ENCODE peak calls at places on chromosomes 6 and 20, in nine cellular contexts. P, J, D, Y, R, O, G, Q and V are unnamed samples.

GRCh38 chr6:149683256-149683860 is 34.5 kb downstream of the LATS1 start:
- DNase-seq in P (no peak), J (no peak), D (no peak), Y (no peak), R (no peak), O (no peak), G (peak), Q (no peak), V (no peak)

GRCh38 chr6:9155836-9156235 is 720.5 kb upstream of the SLC35B3 start:
- DNase-seq in P (no peak), J (no peak), D (no peak), Y (no peak), R (no peak), O (no peak), G (no peak), Q (no peak), V (no peak)

GRCh38 chr6:1524040-1524480 is 85.7 kb upstream of the FOXC1 start:
- DNase-seq in P (no peak), J (peak), D (peak), Y (peak), R (peak), O (peak), G (peak), Q (no peak), V (peak)

GRCh38 chr6:136764522-136764993 is 27.7 kb downstream of the MAP3K5 start:
- DNase-seq in P (no peak), J (no peak), D (no peak), Y (no peak), R (no peak), O (no peak), G (no peak), Q (no peak), V (peak)

GRCh38 chr6:38784506-38785235 is 69.6 kb downstream of the DNAH8 start:
- DNase-seq in P (no peak), J (no peak), D (no peak), Y (no peak), R (no peak), O (no peak), G (no peak), Q (no peak), V (no peak)

GRCh38 chr6:45105170-45105820 is 222.8 kb upstream of the RUNX2 start:
- DNase-seq in P (peak), J (no peak), D (no peak), Y (no peak), R (no peak), O (no peak), G (no peak), Q (no peak), V (no peak)

GRCh38 chr6:37021356-37022129 is 16.1 kb downstream of the FGD2 start:
- DNase-seq in P (peak), J (no peak), D (peak), Y (no peak), R (no peak), O (no peak), G (no peak), Q (no peak), V (no peak)

GRCh38 chr20:47574616-47575401 is 73.1 kb downstream of the NCOA3 start:
- DNase-seq in P (no peak), J (peak), D (no peak), Y (no peak), R (no peak), O (no peak), G (no peak), Q (no peak), V (no peak)

DNA sequence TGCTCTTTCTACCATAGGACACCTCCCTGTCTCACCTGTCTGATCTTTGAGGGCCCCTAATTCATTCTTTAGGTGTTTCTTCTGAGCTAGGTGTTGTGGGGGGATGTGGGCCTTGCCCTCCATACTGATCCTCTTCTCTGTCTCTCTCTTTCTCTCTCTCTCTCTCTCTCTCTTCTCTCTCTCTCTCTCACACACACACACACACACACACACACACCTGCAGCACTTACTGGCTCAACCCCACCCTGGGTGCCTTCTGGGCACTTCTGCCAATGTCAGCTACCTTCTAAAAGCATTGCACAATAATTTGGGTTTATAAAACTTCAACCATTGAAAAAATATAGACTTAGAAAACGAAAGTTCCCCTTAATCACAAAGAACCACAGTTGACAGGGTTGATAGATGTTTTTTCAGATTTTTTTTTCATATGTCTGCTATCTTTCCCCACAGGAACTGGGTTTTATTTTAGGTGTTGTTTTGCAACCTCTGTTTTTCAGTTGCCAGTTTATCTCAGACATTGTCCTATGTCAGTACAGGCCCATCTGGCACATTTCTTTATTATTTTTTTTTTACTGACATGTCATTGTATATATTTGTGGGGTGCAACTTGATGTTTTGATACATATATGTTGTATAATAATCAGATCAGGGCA is 28.1 kb downstream of the PKIG start:
- DNase-seq in P (no peak), J (no peak), D (peak), Y (no peak), R (no peak), O (no peak), G (no peak), Q (no peak), V (no peak)
- TF ChIP-seq CTCF in P (no peak), J (no peak), D (peak), Y (no peak), R (no peak), O (no peak), G (peak), Q (no peak), V (no peak)

DNA sequence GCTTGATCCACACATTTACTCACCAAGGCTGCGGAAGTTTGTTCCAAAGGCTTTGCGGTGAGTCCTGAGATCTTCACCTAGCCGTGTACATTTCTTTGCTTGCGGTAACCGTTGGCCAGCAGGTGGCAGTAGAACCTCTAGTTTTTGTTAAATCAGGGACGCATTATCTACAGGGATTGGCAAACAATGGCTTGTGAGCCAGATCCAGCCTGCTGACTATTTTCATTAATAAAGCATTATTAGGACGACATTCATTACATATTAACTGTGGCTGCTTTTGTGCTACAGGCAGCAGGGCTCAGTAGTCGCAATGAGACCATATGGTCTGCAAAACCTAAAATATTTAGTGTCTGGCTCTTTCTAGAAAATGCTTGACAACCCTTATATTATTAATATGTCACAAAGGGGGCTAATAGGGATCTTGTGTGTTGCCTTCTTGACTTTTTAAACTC is 174.1 kb downstream of the DOK5 start:
- DNase-seq in P (peak), J (peak), D (peak), Y (peak), R (peak), O (peak), G (peak), Q (peak), V (peak)
- TF ChIP-seq CTCF in P (peak), J (peak), D (peak), Y (peak), R (peak), O (peak), G (peak), Q (peak), V (peak)

GRCh38 chr6:43268348-43268685 is 25.0 kb downstream of the TTBK1 start:
- DNase-seq in P (no peak), J (no peak), D (no peak), Y (no peak), R (no peak), O (no peak), G (peak), Q (no peak), V (no peak)

GRCh38 chr6:43268782-43269272 is 25.5 kb downstream of the TTBK1 start:
- DNase-seq in P (no peak), J (no peak), D (no peak), Y (no peak), R (no peak), O (no peak), G (no peak), Q (no peak), V (no peak)

GRCh38 chr6:43269273-43270007 is 26.2 kb downstream of the TTBK1 start:
- DNase-seq in P (no peak), J (no peak), D (peak), Y (peak), R (peak), O (no peak), G (peak), Q (no peak), V (no peak)

GRCh38 chr6:43265564-43265963 is 22.3 kb downstream of the TTBK1 start:
- DNase-seq in P (no peak), J (no peak), D (no peak), Y (no peak), R (no peak), O (no peak), G (no peak), Q (no peak), V (no peak)

GRCh38 chr6:43267619-43268347 is 24.5 kb downstream of the TTBK1 start:
- DNase-seq in P (no peak), J (no peak), D (no peak), Y (no peak), R (no peak), O (no peak), G (no peak), Q (no peak), V (no peak)
- TF ChIP-seq CTCF in P (no peak), J (no peak), D (no peak), Y (no peak), R (no peak), O (no peak), G (no peak), Q (no peak), V (no peak)

DNA sequence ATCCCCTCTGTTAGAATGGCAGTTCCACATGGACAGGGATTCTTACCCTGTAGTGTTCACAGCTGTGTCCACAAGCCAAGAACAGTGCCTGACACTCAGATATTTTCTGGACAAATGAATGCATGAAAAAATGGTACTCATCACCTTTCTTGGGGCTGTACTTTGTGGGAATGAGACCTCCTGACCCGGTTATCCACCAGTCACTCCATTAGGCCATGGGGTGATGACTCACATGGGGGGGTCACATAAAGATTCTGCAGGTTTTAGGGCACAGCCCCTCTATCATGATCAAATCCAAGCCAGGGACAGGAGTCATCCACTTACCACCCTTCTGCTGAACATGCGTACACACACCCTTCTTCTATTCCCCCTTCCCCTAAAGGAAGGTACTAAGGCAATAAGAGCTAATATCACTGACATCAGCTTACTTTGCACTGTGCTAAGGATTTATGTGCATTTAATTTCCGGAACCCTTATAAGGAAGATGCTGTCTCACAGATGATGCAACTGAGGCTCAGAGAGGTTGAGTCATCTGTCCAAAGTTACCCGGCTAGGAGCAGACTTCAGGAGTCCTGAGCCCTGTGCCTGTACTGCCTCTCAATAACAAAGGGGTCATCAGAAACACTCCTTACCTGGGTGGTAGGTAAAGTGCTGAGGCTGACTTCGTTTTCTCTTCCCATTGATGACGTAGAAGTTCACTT is 107.8 kb downstream of the NFATC2 start:
- DNase-seq in P (peak), J (no peak), D (no peak), Y (no peak), R (no peak), O (no peak), G (no peak), Q (no peak), V (no peak)
- TF ChIP-seq CTCF in P (no peak), J (no peak), D (no peak), Y (no peak), R (no peak), O (no peak), G (no peak), Q (no peak), V (no peak)